ENCODE peak calls at places on chromosomes 3 and 15, in five cellular contexts. One of them, this sample, is unnamed.

GRCh38 chr3:33440328-33440577 is at the start of gene UBP1:
- DNase-seq in fibroblast of the aortic adventitia: no peak
- DNase-seq in mesenchymal stem cell: no peak
- DNase-seq in activated CD8-positive, alpha-beta memory T cell treated with anti-CD3 and anti-CD28 coated beads for 4 hours: no peak
- DNase-seq in ureter: no peak
- DNase-seq in this sample: no peak

GRCh38 chr15:43521419-43521818 is 4.0 kb downstream of the MAP1A start:
- DNase-seq in fibroblast of the aortic adventitia: no peak
- DNase-seq in mesenchymal stem cell: no peak
- DNase-seq in activated CD8-positive, alpha-beta memory T cell treated with anti-CD3 and anti-CD28 coated beads for 4 hours: no peak
- DNase-seq in ureter: no peak
- DNase-seq in this sample: no peak

GRCh38 chr3:27428446-27428845 is 55.7 kb downstream of the SLC4A7 start:
- DNase-seq in fibroblast of the aortic adventitia: peak; percentile 21
- DNase-seq in mesenchymal stem cell: no peak
- DNase-seq in activated CD8-positive, alpha-beta memory T cell treated with anti-CD3 and anti-CD28 coated beads for 4 hours: no peak
- DNase-seq in ureter: no peak
- DNase-seq in this sample: peak; percentile 17

GRCh38 chr3:156859578-156859977 is 33.4 kb downstream of the LEKR1 start:
- DNase-seq in fibroblast of the aortic adventitia: no peak
- DNase-seq in mesenchymal stem cell: no peak
- DNase-seq in activated CD8-positive, alpha-beta memory T cell treated with anti-CD3 and anti-CD28 coated beads for 4 hours: no peak
- DNase-seq in ureter: no peak
- DNase-seq in this sample: no peak

GRCh38 chr3:129627350-129628168 is 21.1 kb upstream of the PLXND1 start:
- DNase-seq in fibroblast of the aortic adventitia: peak; percentile 89
- DNase-seq in mesenchymal stem cell: peak; percentile 90
- DNase-seq in activated CD8-positive, alpha-beta memory T cell treated with anti-CD3 and anti-CD28 coated beads for 4 hours: peak; percentile 38
- DNase-seq in ureter: peak; percentile 82
- DNase-seq in this sample: peak; percentile 75

GRCh38 chr15:75720787-75721461 is 8.3 kb upstream of the CSPG4 start:
- DNase-seq in fibroblast of the aortic adventitia: no peak
- DNase-seq in mesenchymal stem cell: peak; percentile 30
- DNase-seq in activated CD8-positive, alpha-beta memory T cell treated with anti-CD3 and anti-CD28 coated beads for 4 hours: no peak
- DNase-seq in ureter: no peak
- DNase-seq in this sample: no peak

GRCh38 chr15:25175789-25176615 is 221.2 kb downstream of the SNRPN start:
- DNase-seq in fibroblast of the aortic adventitia: no peak
- DNase-seq in mesenchymal stem cell: no peak
- DNase-seq in activated CD8-positive, alpha-beta memory T cell treated with anti-CD3 and anti-CD28 coated beads for 4 hours: no peak
- DNase-seq in ureter: no peak
- DNase-seq in this sample: no peak

GRCh38 chr3:108477511-108478147 is 32.8 kb downstream of the MYH15 start:
- DNase-seq in fibroblast of the aortic adventitia: peak; percentile 72
- DNase-seq in mesenchymal stem cell: peak; percentile 66
- DNase-seq in activated CD8-positive, alpha-beta memory T cell treated with anti-CD3 and anti-CD28 coated beads for 4 hours: peak; percentile 33
- DNase-seq in ureter: peak; percentile 56
- DNase-seq in this sample: peak; percentile 72

GRCh38 chr3:65406470-65406869 is 632.2 kb downstream of the MAGI1 start:
- DNase-seq in fibroblast of the aortic adventitia: peak; percentile 35
- DNase-seq in mesenchymal stem cell: peak; percentile 75
- DNase-seq in activated CD8-positive, alpha-beta memory T cell treated with anti-CD3 and anti-CD28 coated beads for 4 hours: no peak
- DNase-seq in ureter: no peak
- DNase-seq in this sample: peak; percentile 66

GRCh38 chr3:23671901-23672589 is 133.7 kb upstream of the UBE2E1 start:
- DNase-seq in fibroblast of the aortic adventitia: no peak
- DNase-seq in mesenchymal stem cell: no peak
- DNase-seq in activated CD8-positive, alpha-beta memory T cell treated with anti-CD3 and anti-CD28 coated beads for 4 hours: no peak
- DNase-seq in ureter: no peak
- DNase-seq in this sample: no peak

GRCh38 chr3:104907507-104907906 is 459.2 kb upstream of the ALCAM start:
- DNase-seq in fibroblast of the aortic adventitia: peak; percentile 81
- DNase-seq in mesenchymal stem cell: peak; percentile 75
- DNase-seq in activated CD8-positive, alpha-beta memory T cell treated with anti-CD3 and anti-CD28 coated beads for 4 hours: no peak
- DNase-seq in ureter: no peak
- DNase-seq in this sample: peak; percentile 90

GRCh38 chr3:149969110-149969944 is 1.4 kb downstream of the PFN2 start:
- DNase-seq in fibroblast of the aortic adventitia: peak; percentile 90
- DNase-seq in mesenchymal stem cell: peak; percentile 91
- DNase-seq in activated CD8-positive, alpha-beta memory T cell treated with anti-CD3 and anti-CD28 coated beads for 4 hours: no peak
- DNase-seq in ureter: peak; percentile 54
- DNase-seq in this sample: peak; percentile 87

GRCh38 chr3:112390783-112391641 is 58.1 kb downstream of the CD200 start:
- DNase-seq in fibroblast of the aortic adventitia: peak; percentile 100
- DNase-seq in mesenchymal stem cell: peak; percentile 81
- DNase-seq in activated CD8-positive, alpha-beta memory T cell treated with anti-CD3 and anti-CD28 coated beads for 4 hours: no peak
- DNase-seq in ureter: no peak
- DNase-seq in this sample: peak; percentile 98

GRCh38 chr3:165513715-165514711 is 317.8 kb upstream of the SLITRK3 start:
- DNase-seq in fibroblast of the aortic adventitia: no peak
- DNase-seq in mesenchymal stem cell: no peak
- DNase-seq in activated CD8-positive, alpha-beta memory T cell treated with anti-CD3 and anti-CD28 coated beads for 4 hours: no peak
- DNase-seq in ureter: no peak
- DNase-seq in this sample: no peak

GRCh38 chr3:197516517-197516889 is 39.3 kb downstream of the BDH1 start:
- DNase-seq in fibroblast of the aortic adventitia: peak; percentile 72
- DNase-seq in mesenchymal stem cell: peak; percentile 94
- DNase-seq in activated CD8-positive, alpha-beta memory T cell treated with anti-CD3 and anti-CD28 coated beads for 4 hours: peak; percentile 36
- DNase-seq in ureter: peak; percentile 92
- DNase-seq in this sample: peak; percentile 94

GRCh38 chr3:182045721-182046120 is 334.0 kb downstream of the SOX2 start:
- DNase-seq in fibroblast of the aortic adventitia: no peak
- DNase-seq in mesenchymal stem cell: no peak
- DNase-seq in activated CD8-positive, alpha-beta memory T cell treated with anti-CD3 and anti-CD28 coated beads for 4 hours: no peak
- DNase-seq in ureter: no peak
- DNase-seq in this sample: no peak

GRCh38 chr3:52524752-52525661 is 8.7 kb downstream of the NT5DC2 start:
- DNase-seq in fibroblast of the aortic adventitia: no peak
- DNase-seq in mesenchymal stem cell: no peak
- DNase-seq in activated CD8-positive, alpha-beta memory T cell treated with anti-CD3 and anti-CD28 coated beads for 4 hours: no peak
- DNase-seq in ureter: no peak
- DNase-seq in this sample: no peak

GRCh38 chr3:35944915-35945710 is 305.8 kb downstream of the ARPP21 start:
- DNase-seq in fibroblast of the aortic adventitia: no peak
- DNase-seq in mesenchymal stem cell: peak; percentile 5
- DNase-seq in activated CD8-positive, alpha-beta memory T cell treated with anti-CD3 and anti-CD28 coated beads for 4 hours: no peak
- DNase-seq in ureter: no peak
- DNase-seq in this sample: peak; percentile 51

GRCh38 chr15:72970965-72971746 is 81.1 kb upstream of the NEO1 start:
- DNase-seq in fibroblast of the aortic adventitia: no peak
- DNase-seq in mesenchymal stem cell: no peak
- DNase-seq in activated CD8-positive, alpha-beta memory T cell treated with anti-CD3 and anti-CD28 coated beads for 4 hours: no peak
- DNase-seq in ureter: no peak
- DNase-seq in this sample: peak; percentile 33

GRCh38 chr3:46089237-46090011 is 62.1 kb upstream of the XCR1 start:
- DNase-seq in fibroblast of the aortic adventitia: peak; percentile 88
- DNase-seq in mesenchymal stem cell: peak; percentile 99
- DNase-seq in activated CD8-positive, alpha-beta memory T cell treated with anti-CD3 and anti-CD28 coated beads for 4 hours: no peak
- DNase-seq in ureter: no peak
- DNase-seq in this sample: peak; percentile 93

GRCh38 chr15:22884344-22884743 is 45.9 kb downstream of the NIPA2 start:
- DNase-seq in fibroblast of the aortic adventitia: no peak
- DNase-seq in mesenchymal stem cell: no peak
- DNase-seq in activated CD8-positive, alpha-beta memory T cell treated with anti-CD3 and anti-CD28 coated beads for 4 hours: no peak
- DNase-seq in ureter: no peak
- DNase-seq in this sample: no peak

GRCh38 chr3:123367467-123368154 is 81.3 kb downstream of the ADCY5 start:
- DNase-seq in fibroblast of the aortic adventitia: no peak
- DNase-seq in mesenchymal stem cell: no peak
- DNase-seq in activated CD8-positive, alpha-beta memory T cell treated with anti-CD3 and anti-CD28 coated beads for 4 hours: no peak
- DNase-seq in ureter: no peak
- DNase-seq in this sample: no peak

GRCh38 chr15:66721501-66721937 is 19.5 kb downstream of the SMAD6 start:
- DNase-seq in fibroblast of the aortic adventitia: no peak
- DNase-seq in mesenchymal stem cell: no peak
- DNase-seq in activated CD8-positive, alpha-beta memory T cell treated with anti-CD3 and anti-CD28 coated beads for 4 hours: no peak
- DNase-seq in ureter: no peak
- DNase-seq in this sample: peak; percentile 30

GRCh38 chr3:10986592-10986991 is 6.0 kb upstream of the SLC6A1 start:
- DNase-seq in fibroblast of the aortic adventitia: no peak
- DNase-seq in mesenchymal stem cell: no peak
- DNase-seq in activated CD8-positive, alpha-beta memory T cell treated with anti-CD3 and anti-CD28 coated beads for 4 hours: no peak
- DNase-seq in ureter: no peak
- DNase-seq in this sample: no peak

This sample was measured in IMR-90.